ENCODE peak calls at places on chromosomes 2 and 18, in nine cellular contexts. One of them, this sample, is unnamed.

GRCh38 chr2:237073552-237073951 is 12.1 kb upstream of the COPS8 start:
- DNase-seq in IMR-90: peak; percentile 93
- DNase-seq in cortex of kidney: no peak
- DNase-seq in CD4-positive, CD25-positive, alpha-beta regulatory T cell: no peak
- DNase-seq in effector CD4-positive, alpha-beta T cell: no peak
- DNase-seq in NCI-H1092: no peak
- DNase-seq in NCI-H748 treated with DMSO at 0.1 percent for 48 hours: no peak
- DNase-seq in GM04504: no peak
- DNase-seq in hepatic stellate cell: peak; percentile 78
- DNase-seq in this sample: no peak

GRCh38 chr2:32502941-32503340 is 124.9 kb upstream of the TTC27 start:
- DNase-seq in IMR-90: no peak
- DNase-seq in cortex of kidney: no peak
- DNase-seq in CD4-positive, CD25-positive, alpha-beta regulatory T cell: no peak
- DNase-seq in effector CD4-positive, alpha-beta T cell: no peak
- DNase-seq in NCI-H1092: no peak
- DNase-seq in NCI-H748 treated with DMSO at 0.1 percent for 48 hours: no peak
- DNase-seq in GM04504: no peak
- DNase-seq in hepatic stellate cell: no peak
- DNase-seq in this sample: no peak

GRCh38 chr18:74230922-74231714 is 60.6 kb downstream of the CYB5A start:
- DNase-seq in IMR-90: no peak
- DNase-seq in cortex of kidney: no peak
- DNase-seq in CD4-positive, CD25-positive, alpha-beta regulatory T cell: no peak
- DNase-seq in effector CD4-positive, alpha-beta T cell: no peak
- DNase-seq in NCI-H1092: no peak
- DNase-seq in NCI-H748 treated with DMSO at 0.1 percent for 48 hours: no peak
- DNase-seq in GM04504: no peak
- DNase-seq in hepatic stellate cell: no peak
- DNase-seq in this sample: no peak

GRCh38 chr2:174994381-174994780 is 10.8 kb downstream of the CHN1 start:
- DNase-seq in IMR-90: no peak
- DNase-seq in cortex of kidney: no peak
- DNase-seq in CD4-positive, CD25-positive, alpha-beta regulatory T cell: no peak
- DNase-seq in effector CD4-positive, alpha-beta T cell: no peak
- DNase-seq in NCI-H1092: no peak
- DNase-seq in NCI-H748 treated with DMSO at 0.1 percent for 48 hours: no peak
- DNase-seq in GM04504: no peak
- DNase-seq in hepatic stellate cell: no peak
- DNase-seq in this sample: no peak

GRCh38 chr18:75075016-75075305 is 134.0 kb downstream of the PTGR3 start:
- DNase-seq in IMR-90: no peak
- DNase-seq in cortex of kidney: no peak
- DNase-seq in CD4-positive, CD25-positive, alpha-beta regulatory T cell: no peak
- DNase-seq in effector CD4-positive, alpha-beta T cell: no peak
- DNase-seq in NCI-H1092: no peak
- DNase-seq in NCI-H748 treated with DMSO at 0.1 percent for 48 hours: no peak
- DNase-seq in GM04504: no peak
- DNase-seq in hepatic stellate cell: no peak
- DNase-seq in this sample: no peak

GRCh38 chr18:75238786-75239185 is 28.2 kb downstream of the TSHZ1 start:
- DNase-seq in IMR-90: no peak
- DNase-seq in cortex of kidney: no peak
- DNase-seq in CD4-positive, CD25-positive, alpha-beta regulatory T cell: no peak
- DNase-seq in effector CD4-positive, alpha-beta T cell: no peak
- DNase-seq in NCI-H1092: no peak
- DNase-seq in NCI-H748 treated with DMSO at 0.1 percent for 48 hours: no peak
- DNase-seq in GM04504: no peak
- DNase-seq in hepatic stellate cell: no peak
- DNase-seq in this sample: no peak

GRCh38 chr2:73031095-73031678 is 40.3 kb downstream of the SFXN5 start:
- DNase-seq in IMR-90: no peak
- DNase-seq in cortex of kidney: no peak
- DNase-seq in CD4-positive, CD25-positive, alpha-beta regulatory T cell: no peak
- DNase-seq in effector CD4-positive, alpha-beta T cell: no peak
- DNase-seq in NCI-H1092: no peak
- DNase-seq in NCI-H748 treated with DMSO at 0.1 percent for 48 hours: no peak
- DNase-seq in GM04504: no peak
- DNase-seq in hepatic stellate cell: no peak
- DNase-seq in this sample: no peak

GRCh38 chr2:60644942-60645341 is 91.5 kb upstream of the BCL11A start:
- DNase-seq in IMR-90: no peak
- DNase-seq in cortex of kidney: no peak
- DNase-seq in CD4-positive, CD25-positive, alpha-beta regulatory T cell: no peak
- DNase-seq in effector CD4-positive, alpha-beta T cell: no peak
- DNase-seq in NCI-H1092: no peak
- DNase-seq in NCI-H748 treated with DMSO at 0.1 percent for 48 hours: no peak
- DNase-seq in GM04504: no peak
- DNase-seq in hepatic stellate cell: no peak
- DNase-seq in this sample: no peak

GRCh38 chr18:48023334-48024008 is 93.0 kb upstream of the SMAD2 start:
- DNase-seq in IMR-90: peak; percentile 10
- DNase-seq in cortex of kidney: no peak
- DNase-seq in CD4-positive, CD25-positive, alpha-beta regulatory T cell: no peak
- DNase-seq in effector CD4-positive, alpha-beta T cell: no peak
- DNase-seq in NCI-H1092: peak; percentile 77
- DNase-seq in NCI-H748 treated with DMSO at 0.1 percent for 48 hours: no peak
- DNase-seq in GM04504: no peak
- DNase-seq in hepatic stellate cell: peak; percentile 24
- DNase-seq in this sample: peak; percentile 78

GRCh38 chr2:7280790-7281189 is 363.6 kb downstream of the RNF144A start:
- DNase-seq in IMR-90: no peak
- DNase-seq in cortex of kidney: no peak
- DNase-seq in CD4-positive, CD25-positive, alpha-beta regulatory T cell: no peak
- DNase-seq in effector CD4-positive, alpha-beta T cell: no peak
- DNase-seq in NCI-H1092: no peak
- DNase-seq in NCI-H748 treated with DMSO at 0.1 percent for 48 hours: no peak
- DNase-seq in GM04504: no peak
- DNase-seq in hepatic stellate cell: no peak
- DNase-seq in this sample: no peak

GRCh38 chr18:51383116-51383515 is 185.6 kb upstream of the MEX3C start:
- DNase-seq in IMR-90: no peak
- DNase-seq in cortex of kidney: no peak
- DNase-seq in CD4-positive, CD25-positive, alpha-beta regulatory T cell: no peak
- DNase-seq in effector CD4-positive, alpha-beta T cell: no peak
- DNase-seq in NCI-H1092: no peak
- DNase-seq in NCI-H748 treated with DMSO at 0.1 percent for 48 hours: no peak
- DNase-seq in GM04504: no peak
- DNase-seq in hepatic stellate cell: no peak
- DNase-seq in this sample: no peak

GRCh38 chr18:499351-500229 is 911 bp downstream of the COLEC12 start:
- DNase-seq in IMR-90: peak; percentile 85
- DNase-seq in cortex of kidney: no peak
- DNase-seq in CD4-positive, CD25-positive, alpha-beta regulatory T cell: no peak
- DNase-seq in effector CD4-positive, alpha-beta T cell: no peak
- DNase-seq in NCI-H1092: no peak
- DNase-seq in NCI-H748 treated with DMSO at 0.1 percent for 48 hours: peak; percentile 9
- DNase-seq in GM04504: no peak
- DNase-seq in hepatic stellate cell: no peak
- DNase-seq in this sample: no peak

GRCh38 chr2:239381709-239382134 is 19.1 kb downstream of the HDAC4 start:
- DNase-seq in IMR-90: no peak
- DNase-seq in cortex of kidney: no peak
- DNase-seq in CD4-positive, CD25-positive, alpha-beta regulatory T cell: no peak
- DNase-seq in effector CD4-positive, alpha-beta T cell: no peak
- DNase-seq in NCI-H1092: no peak
- DNase-seq in NCI-H748 treated with DMSO at 0.1 percent for 48 hours: no peak
- DNase-seq in GM04504: no peak
- DNase-seq in hepatic stellate cell: no peak
- DNase-seq in this sample: no peak

GRCh38 chr2:45439788-45440773 is 171.0 kb downstream of the SRBD1 start:
- DNase-seq in IMR-90: peak; percentile 45
- DNase-seq in cortex of kidney: no peak
- DNase-seq in CD4-positive, CD25-positive, alpha-beta regulatory T cell: no peak
- DNase-seq in effector CD4-positive, alpha-beta T cell: no peak
- DNase-seq in NCI-H1092: no peak
- DNase-seq in NCI-H748 treated with DMSO at 0.1 percent for 48 hours: no peak
- DNase-seq in GM04504: peak; percentile 21
- DNase-seq in hepatic stellate cell: no peak
- DNase-seq in this sample: no peak

GRCh38 chr2:220356076-220356475 is 728.6 kb downstream of the SLC4A3 start:
- DNase-seq in IMR-90: peak; percentile 24
- DNase-seq in cortex of kidney: no peak
- DNase-seq in CD4-positive, CD25-positive, alpha-beta regulatory T cell: no peak
- DNase-seq in effector CD4-positive, alpha-beta T cell: no peak
- DNase-seq in NCI-H1092: no peak
- DNase-seq in NCI-H748 treated with DMSO at 0.1 percent for 48 hours: no peak
- DNase-seq in GM04504: no peak
- DNase-seq in hepatic stellate cell: no peak
- DNase-seq in this sample: no peak

GRCh38 chr2:46187112-46187618 is 110.0 kb upstream of the EPAS1 start:
- DNase-seq in IMR-90: peak; percentile 71
- DNase-seq in cortex of kidney: no peak
- DNase-seq in CD4-positive, CD25-positive, alpha-beta regulatory T cell: peak; percentile 14
- DNase-seq in effector CD4-positive, alpha-beta T cell: no peak
- DNase-seq in NCI-H1092: no peak
- DNase-seq in NCI-H748 treated with DMSO at 0.1 percent for 48 hours: no peak
- DNase-seq in GM04504: peak; percentile 94
- DNase-seq in hepatic stellate cell: peak; percentile 71
- DNase-seq in this sample: no peak

GRCh38 chr2:169933124-169933711 is 106.0 kb downstream of the UBR3 start:
- DNase-seq in IMR-90: peak; percentile 54
- DNase-seq in cortex of kidney: no peak
- DNase-seq in CD4-positive, CD25-positive, alpha-beta regulatory T cell: peak; percentile 6
- DNase-seq in effector CD4-positive, alpha-beta T cell: no peak
- DNase-seq in NCI-H1092: no peak
- DNase-seq in NCI-H748 treated with DMSO at 0.1 percent for 48 hours: peak; percentile 65
- DNase-seq in GM04504: peak; percentile 2
- DNase-seq in hepatic stellate cell: peak; percentile 10
- DNase-seq in this sample: peak; percentile 23

GRCh38 chr2:61970807-61971556 is 65.5 kb downstream of the COMMD1 start:
- DNase-seq in IMR-90: no peak
- DNase-seq in cortex of kidney: no peak
- DNase-seq in CD4-positive, CD25-positive, alpha-beta regulatory T cell: no peak
- DNase-seq in effector CD4-positive, alpha-beta T cell: no peak
- DNase-seq in NCI-H1092: no peak
- DNase-seq in NCI-H748 treated with DMSO at 0.1 percent for 48 hours: no peak
- DNase-seq in GM04504: no peak
- DNase-seq in hepatic stellate cell: no peak
- DNase-seq in this sample: no peak

GRCh38 chr2:64538764-64539433 is 14.8 kb downstream of the AFTPH start:
- DNase-seq in IMR-90: peak; percentile 41
- DNase-seq in cortex of kidney: no peak
- DNase-seq in CD4-positive, CD25-positive, alpha-beta regulatory T cell: no peak
- DNase-seq in effector CD4-positive, alpha-beta T cell: no peak
- DNase-seq in NCI-H1092: no peak
- DNase-seq in NCI-H748 treated with DMSO at 0.1 percent for 48 hours: no peak
- DNase-seq in GM04504: no peak
- DNase-seq in hepatic stellate cell: no peak
- DNase-seq in this sample: no peak

GRCh38 chr2:238895361-238895882 is 47.5 kb downstream of the TWIST2 start:
- DNase-seq in IMR-90: no peak
- DNase-seq in cortex of kidney: no peak
- DNase-seq in CD4-positive, CD25-positive, alpha-beta regulatory T cell: no peak
- DNase-seq in effector CD4-positive, alpha-beta T cell: no peak
- DNase-seq in NCI-H1092: no peak
- DNase-seq in NCI-H748 treated with DMSO at 0.1 percent for 48 hours: no peak
- DNase-seq in GM04504: no peak
- DNase-seq in hepatic stellate cell: no peak
- DNase-seq in this sample: no peak

GRCh38 chr2:175318542-175318941 is 137.0 kb upstream of the ATP5MC3 start:
- DNase-seq in IMR-90: no peak
- DNase-seq in cortex of kidney: no peak
- DNase-seq in CD4-positive, CD25-positive, alpha-beta regulatory T cell: no peak
- DNase-seq in effector CD4-positive, alpha-beta T cell: no peak
- DNase-seq in NCI-H1092: no peak
- DNase-seq in NCI-H748 treated with DMSO at 0.1 percent for 48 hours: no peak
- DNase-seq in GM04504: no peak
- DNase-seq in hepatic stellate cell: no peak
- DNase-seq in this sample: no peak

GRCh38 chr2:31889044-31889443 is 121.8 kb downstream of the MEMO1 start:
- DNase-seq in IMR-90: no peak
- DNase-seq in cortex of kidney: no peak
- DNase-seq in CD4-positive, CD25-positive, alpha-beta regulatory T cell: no peak
- DNase-seq in effector CD4-positive, alpha-beta T cell: no peak
- DNase-seq in NCI-H1092: no peak
- DNase-seq in NCI-H748 treated with DMSO at 0.1 percent for 48 hours: no peak
- DNase-seq in GM04504: no peak
- DNase-seq in hepatic stellate cell: no peak
- DNase-seq in this sample: no peak

GRCh38 chr2:7239078-7239477 is 321.9 kb downstream of the RNF144A start:
- DNase-seq in IMR-90: no peak
- DNase-seq in cortex of kidney: no peak
- DNase-seq in CD4-positive, CD25-positive, alpha-beta regulatory T cell: no peak
- DNase-seq in effector CD4-positive, alpha-beta T cell: no peak
- DNase-seq in NCI-H1092: no peak
- DNase-seq in NCI-H748 treated with DMSO at 0.1 percent for 48 hours: no peak
- DNase-seq in GM04504: no peak
- DNase-seq in hepatic stellate cell: no peak
- DNase-seq in this sample: no peak

GRCh38 chr2:177658309-177658708 is 265.7 kb downstream of the AGPS start:
- DNase-seq in IMR-90: no peak
- DNase-seq in cortex of kidney: no peak
- DNase-seq in CD4-positive, CD25-positive, alpha-beta regulatory T cell: no peak
- DNase-seq in effector CD4-positive, alpha-beta T cell: no peak
- DNase-seq in NCI-H1092: no peak
- DNase-seq in NCI-H748 treated with DMSO at 0.1 percent for 48 hours: no peak
- DNase-seq in GM04504: no peak
- DNase-seq in hepatic stellate cell: no peak
- DNase-seq in this sample: no peak

GRCh38 chr2:157572725-157573124 is 55.9 kb downstream of the ACVR1C start:
- DNase-seq in IMR-90: no peak
- DNase-seq in cortex of kidney: no peak
- DNase-seq in CD4-positive, CD25-positive, alpha-beta regulatory T cell: no peak
- DNase-seq in effector CD4-positive, alpha-beta T cell: no peak
- DNase-seq in NCI-H1092: no peak
- DNase-seq in NCI-H748 treated with DMSO at 0.1 percent for 48 hours: peak; percentile 43
- DNase-seq in GM04504: no peak
- DNase-seq in hepatic stellate cell: no peak
- DNase-seq in this sample: no peak